ENCODE peak calls at places on chromosomes 5 and 9, in seven cellular contexts. A is spleen, Q is right lobe of liver, C is mucosa of descending colon, R is neural progenitor cell, F is GM23248, I is IMR-90. P is an unnamed sample. For H3K4me1, the result is how much of the 10 kb centered on the place peaks cover.

GRCh38 chr9:36436909-36437308 is 36.8 kb upstream of the RNF38 start:
- DNase-seq in A (no peak), Q (no peak), C (peak), R (no peak), F (peak), I (peak), P (peak)

GRCh38 chr9:14366071-14366470 is 52.1 kb upstream of the NFIB start:
- DNase-seq in A (no peak), Q (no peak), C (peak), R (no peak), F (peak), I (peak), P (no peak)

GRCh38 chr5:39190311-39191102 is 28.9 kb downstream of the FYB1 start:
- DNase-seq in A (no peak), Q (no peak), C (no peak), R (no peak), F (no peak), I (no peak), P (no peak)

GRCh38 chr5:17796757-17797398 is 162.6 kb downstream of the TAF11L14 start:
- DNase-seq in A (no peak), Q (no peak), C (no peak), R (no peak), F (no peak), I (no peak), P (no peak)

GRCh38 chr5:134130239-134130945 is 15.9 kb downstream of the TCF7 start:
- DNase-seq in A (peak), Q (peak), C (no peak), R (no peak), F (no peak), I (no peak), P (peak)

GRCh38 chr9:76621011-76621410 is 143.2 kb upstream of the PCA3 start:
- DNase-seq in A (no peak), Q (no peak), C (no peak), R (no peak), F (no peak), I (no peak), P (no peak)

GRCh38 chr9:86801246-86801645 is 146.1 kb downstream of the GAS1 start:
- DNase-seq in A (no peak), Q (no peak), C (no peak), R (no peak), F (peak), I (peak), P (no peak)

GRCh38 chr5:150107909-150108447 is 21.6 kb upstream of the CSF1R start:
- DNase-seq in A (no peak), Q (no peak), C (no peak), R (no peak), F (peak), I (peak), P (peak)

GRCh38 chr5:51556833-51557232 is 173.6 kb downstream of the ISL1 start:
- DNase-seq in A (no peak), Q (no peak), C (no peak), R (no peak), F (no peak), I (no peak), P (no peak)

GRCh38 chr9:78397045-78397843 is 100.3 kb downstream of the PSAT1 start:
- DNase-seq in A (no peak), Q (no peak), C (no peak), R (peak), F (no peak), I (no peak), P (no peak)

GRCh38 chr5:66849803-66850202 is 253.6 kb downstream of the MAST4 start:
- DNase-seq in A (no peak), Q (no peak), C (no peak), R (no peak), F (peak), I (peak), P (no peak)

GRCh38 chr9:34430843-34431437 is 27.4 kb downstream of the FAM219A start:
- DNase-seq in A (no peak), Q (peak), C (peak), R (peak), F (peak), I (peak), P (no peak)

GRCh38 chr5:127011151-127011550 is 19.2 kb downstream of the MARCHF3 start:
- DNase-seq in A (no peak), Q (no peak), C (no peak), R (no peak), F (peak), I (peak), P (no peak)

GRCh38 chr5:54669285-54669684 is 151.7 kb downstream of the SNX18 start:
- DNase-seq in A (no peak), Q (no peak), C (no peak), R (no peak), F (peak), I (peak), P (no peak)

GRCh38 chr5:154757647-154758406 is 2.6 kb downstream of the LARP1 start:
- DNase-seq in A (no peak), Q (no peak), C (no peak), R (peak), F (peak), I (peak), P (no peak)

GRCh38 chr5:404666-405241 is 38.2 kb upstream of the EXOC3 start:
- DNase-seq in A (no peak), Q (no peak), C (no peak), R (no peak), F (no peak), I (no peak), P (peak)

GRCh38 chr9:137079401-137079787 is 2.1 kb downstream of the UAP1L1 start:
- DNase-seq in A (no peak), Q (no peak), C (no peak), R (no peak), F (no peak), I (no peak), P (no peak)

GRCh38 chr9:137082925-137083290 is 3.9 kb upstream of the MAN1B1 start:
- DNase-seq in A (no peak), Q (no peak), C (no peak), R (no peak), F (peak), I (no peak), P (no peak)

GRCh38 chr9:137078701-137079400 is 1.5 kb downstream of the UAP1L1 start:
- DNase-seq in A (no peak), Q (no peak), C (peak), R (peak), F (no peak), I (no peak), P (peak)

GRCh38 chr9:137082222-137082924 is 4.4 kb upstream of the MAN1B1 start:
- DNase-seq in A (peak), Q (no peak), C (no peak), R (no peak), F (no peak), I (no peak), P (peak)

DNA sequence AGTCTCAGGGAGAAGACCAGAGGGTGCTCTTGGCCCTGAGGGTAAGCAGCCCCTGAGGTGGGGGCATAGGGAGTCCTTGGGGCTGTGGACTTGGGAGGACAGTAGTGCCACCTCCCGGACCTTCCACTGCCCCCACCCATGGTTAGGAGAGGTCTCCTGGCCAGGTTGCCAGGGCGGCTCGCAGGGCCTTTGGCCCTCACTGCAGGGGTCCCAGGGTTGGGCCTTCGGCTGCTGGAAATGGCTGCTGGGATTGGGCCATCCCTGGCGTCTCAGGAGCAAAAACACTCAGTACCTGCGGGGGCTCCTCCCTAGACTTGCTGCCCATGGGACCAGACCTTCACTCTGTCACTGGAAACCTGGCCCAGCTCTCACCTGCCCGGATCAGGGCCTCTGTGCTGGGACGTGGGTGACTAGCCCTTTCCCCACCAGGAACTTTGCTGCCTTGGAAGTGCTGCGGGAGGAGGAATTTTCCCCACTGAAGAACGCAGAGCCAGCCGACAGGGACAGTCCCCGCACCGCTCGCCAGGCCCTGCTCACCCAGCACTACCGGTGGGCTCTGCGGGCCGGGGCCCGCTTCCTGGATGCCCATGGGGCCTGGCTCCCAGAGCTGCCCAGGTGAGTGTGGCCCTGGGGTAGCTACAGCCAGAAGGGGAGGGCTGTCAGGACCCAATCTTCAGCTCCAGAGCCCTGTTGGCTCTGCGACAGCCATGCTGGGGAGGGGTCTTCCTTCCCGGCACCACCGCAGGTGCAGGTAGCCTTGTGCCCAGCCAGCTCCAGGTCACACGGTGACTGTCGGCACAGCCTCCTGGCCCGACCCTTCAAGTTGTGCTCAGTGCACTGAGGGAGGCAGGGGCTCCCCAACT is 3.2 kb downstream of the UAP1L1 start:
- DNase-seq in A (no peak), Q (no peak), C (no peak), R (no peak), F (no peak), I (no peak), P (no peak)
- H3K4me1 ChIP-seq in A (under half), Q (under half), C (under half), R (under half), F (under half), I (under half), P (under half)

GRCh38 chr5:123285122-123286011 is 137.8 kb downstream of the CEP120 start:
- DNase-seq in A (no peak), Q (no peak), C (peak), R (peak), F (peak), I (peak), P (no peak)
- H3K4me3 ChIP-seq in A (no peak), Q (no peak), C (no peak), R (peak), F (peak), I (peak), P (peak)

DNA sequence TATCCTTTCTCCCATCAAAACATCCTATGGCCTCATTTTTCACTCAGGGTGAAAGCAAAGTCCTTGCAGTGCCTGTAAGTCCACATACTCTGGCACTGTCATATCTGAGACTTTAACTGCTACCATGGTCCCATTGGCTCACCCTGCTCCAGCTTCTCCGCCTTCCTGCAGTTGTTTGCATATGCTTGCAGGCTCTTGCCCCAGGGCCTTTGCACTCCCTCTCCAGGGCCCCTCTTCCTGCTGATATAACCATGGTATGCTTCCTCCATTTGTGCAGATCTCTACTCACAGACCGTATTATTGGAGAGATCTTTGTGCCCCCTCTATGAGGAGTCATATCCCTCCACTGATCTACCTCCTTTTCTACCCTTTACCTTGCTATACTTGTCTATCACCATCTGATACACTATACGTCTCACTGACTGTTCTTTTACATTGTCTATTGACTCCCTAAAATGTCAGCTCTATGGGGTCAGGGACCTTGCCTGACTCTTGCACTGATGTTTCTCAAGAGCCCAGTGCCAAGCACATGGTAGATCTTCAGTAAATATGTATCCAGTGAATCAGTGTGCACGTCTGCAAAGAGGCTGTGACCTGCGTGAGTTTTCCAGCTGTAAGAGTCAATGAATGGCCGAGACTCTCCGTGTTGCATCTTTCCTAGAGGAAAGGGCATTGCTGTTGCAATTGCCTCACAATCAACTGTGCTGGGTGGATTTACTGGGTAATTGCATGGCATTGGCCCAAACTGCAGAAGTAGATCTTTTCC is 81.7 kb upstream of the CPEB4 start:
- DNase-seq in A (no peak), Q (peak), C (no peak), R (no peak), F (peak), I (no peak), P (no peak)
- H3K4me1 ChIP-seq in A (under half), Q (under half), C (under half), R (under half), F (under half), I (under half), P (under half)

GRCh38 chr5:76114192-76114795 is 31.1 kb downstream of the SV2C start:
- DNase-seq in A (no peak), Q (no peak), C (peak), R (peak), F (peak), I (no peak), P (no peak)
- H3K4me3 ChIP-seq in A (no peak), Q (no peak), C (no peak), R (peak), F (no peak), I (no peak), P (no peak)

GRCh38 chr9:126550891-126551351 is 62.8 kb upstream of the LMX1B start:
- DNase-seq in A (peak), Q (no peak), C (no peak), R (no peak), F (no peak), I (no peak), P (peak)

GRCh38 chr9:126549246-126550006 is 64.3 kb upstream of the LMX1B start:
- DNase-seq in A (peak), Q (peak), C (no peak), R (peak), F (no peak), I (no peak), P (peak)

GRCh38 chr9:126548312-126548711 is 65.4 kb upstream of the LMX1B start:
- DNase-seq in A (peak), Q (peak), C (no peak), R (no peak), F (no peak), I (no peak), P (peak)

GRCh38 chr9:126554292-126554691 is 59.4 kb upstream of the LMX1B start:
- DNase-seq in A (no peak), Q (no peak), C (no peak), R (no peak), F (no peak), I (no peak), P (peak)

GRCh38 chr9:126551812-126552211 is 61.9 kb upstream of the LMX1B start:
- DNase-seq in A (no peak), Q (no peak), C (no peak), R (no peak), F (no peak), I (no peak), P (no peak)
- H3K4me1 ChIP-seq in A (under half), Q (under half), C (under half), R (under half), F (under half), I (under half), P (under half)

GRCh38 chr5:173238312-173239232 is 3.6 kb upstream of the NKX2-5 start:
- DNase-seq in A (no peak), Q (no peak), C (no peak), R (peak), F (no peak), I (no peak), P (no peak)
- H3K4me3 ChIP-seq in A (peak), Q (no peak), C (no peak), R (peak), F (no peak), I (no peak), P (no peak)

P was measured in upper lobe of right lung.